ENCODE peak calls at places on chromosomes 12 and 14, in seven cellular contexts. B is uterus, M is colonic mucosa, Q is Peyer's patch, Y is heart left ventricle, N is stomach, K is mammary epithelial cell. Z is an unnamed sample. For H3K27me3, the result is how much of the 10 kb centered on the place peaks cover.

GRCh38 chr12:124829008-124829707 is 34.5 kb downstream of the SCARB1 start:
- DNase-seq in B (no peak), M (no peak), Q (no peak), Y (no peak), N (no peak), K (peak), Z (peak)

GRCh38 chr14:106874365-106874764 is 1348.0 kb downstream of the TMEM121 start:
- DNase-seq in B (no peak), M (no peak), Q (no peak), Y (no peak), N (no peak), K (no peak), Z (no peak)

GRCh38 chr12:98770230-98770629 is 125.1 kb downstream of the APAF1 start:
- DNase-seq in B (no peak), M (no peak), Q (no peak), Y (no peak), N (no peak), K (no peak), Z (no peak)

GRCh38 chr12:33438890-33439586 is 581 bp downstream of the SYT10 start:
- DNase-seq in B (no peak), M (no peak), Q (no peak), Y (peak), N (no peak), K (peak), Z (no peak)

GRCh38 chr12:83265798-83266197 is 579.1 kb downstream of the TMTC2 start:
- DNase-seq in B (no peak), M (no peak), Q (no peak), Y (no peak), N (no peak), K (no peak), Z (no peak)

GRCh38 chr14:37592288-37593274 is 2.5 kb downstream of the FOXA1 start:
- DNase-seq in B (no peak), M (peak), Q (no peak), Y (no peak), N (no peak), K (no peak), Z (no peak)

GRCh38 chr14:51368721-51369163 is 128.7 kb downstream of the TMX1 start:
- DNase-seq in B (no peak), M (no peak), Q (no peak), Y (no peak), N (no peak), K (peak), Z (peak)

GRCh38 chr12:39227218-39227617 is 215.7 kb downstream of the KIF21A start:
- DNase-seq in B (no peak), M (no peak), Q (no peak), Y (no peak), N (no peak), K (no peak), Z (no peak)

GRCh38 chr12:116959845-116960514 is 49.2 kb downstream of the FBXW8 start:
- DNase-seq in B (no peak), M (no peak), Q (no peak), Y (no peak), N (no peak), K (no peak), Z (no peak)

GRCh38 chr14:92728781-92729364 is 19.6 kb downstream of the LGMN start:
- DNase-seq in B (no peak), M (no peak), Q (no peak), Y (no peak), N (peak), K (peak), Z (no peak)

GRCh38 chr14:79201545-79202247 is 1009.6 kb downstream of the DIO2 start:
- DNase-seq in B (no peak), M (no peak), Q (no peak), Y (no peak), N (no peak), K (no peak), Z (no peak)

GRCh38 chr14:52080171-52080800 is 11.4 kb upstream of the NID2 start:
- DNase-seq in B (no peak), M (no peak), Q (no peak), Y (no peak), N (no peak), K (peak), Z (no peak)

GRCh38 chr12:76698316-76698715 is 65.6 kb upstream of the ZDHHC17 start:
- DNase-seq in B (no peak), M (no peak), Q (no peak), Y (no peak), N (no peak), K (no peak), Z (no peak)

GRCh38 chr12:70664463-70664862 is 27.2 kb upstream of the PTPRB start:
- DNase-seq in B (no peak), M (no peak), Q (no peak), Y (no peak), N (no peak), K (no peak), Z (no peak)

GRCh38 chr14:75427126-75427481 is 718 bp upstream of the JDP2 start:
- DNase-seq in B (no peak), M (no peak), Q (peak), Y (no peak), N (no peak), K (no peak), Z (no peak)

GRCh38 chr14:96681826-96682225 is 115.4 kb upstream of the VRK1 start:
- DNase-seq in B (no peak), M (no peak), Q (no peak), Y (no peak), N (no peak), K (peak), Z (no peak)

GRCh38 chr12:54631551-54631950 is 3.1 kb downstream of the LACRT start:
- DNase-seq in B (no peak), M (no peak), Q (no peak), Y (no peak), N (no peak), K (no peak), Z (no peak)

GRCh38 chr14:106058342-106058741 is 532.0 kb downstream of the TMEM121 start:
- DNase-seq in B (no peak), M (no peak), Q (no peak), Y (no peak), N (no peak), K (no peak), Z (no peak)

GRCh38 chr12:79069009-79069408 is 204.4 kb downstream of the SYT1 start:
- DNase-seq in B (no peak), M (no peak), Q (no peak), Y (no peak), N (no peak), K (peak), Z (no peak)

GRCh38 chr12:82486524-82487235 is 128.4 kb downstream of the METTL25 start:
- DNase-seq in B (no peak), M (no peak), Q (no peak), Y (no peak), N (no peak), K (peak), Z (no peak)

GRCh38 chr12:123807670-123808069 is 45.6 kb downstream of the DNAH10 start:
- DNase-seq in B (no peak), M (no peak), Q (no peak), Y (no peak), N (no peak), K (no peak), Z (no peak)

GRCh38 chr14:66359500-66359899 is 126.7 kb upstream of the CCDC196 start:
- DNase-seq in B (no peak), M (no peak), Q (no peak), Y (no peak), N (no peak), K (peak), Z (peak)

GRCh38 chr12:114687269-114687605 is 3.3 kb upstream of the TBX3 start:
- DNase-seq in B (no peak), M (no peak), Q (no peak), Y (no peak), N (no peak), K (no peak), Z (no peak)

GRCh38 chr14:75280448-75280830 is 1.8 kb downstream of the FOS start:
- DNase-seq in B (no peak), M (no peak), Q (no peak), Y (no peak), N (no peak), K (no peak), Z (no peak)

GRCh38 chr14:56224691-56225681 is 106.8 kb downstream of the PELI2 start:
- DNase-seq in B (no peak), M (peak), Q (no peak), Y (no peak), N (peak), K (no peak), Z (no peak)

GRCh38 chr14:90850487-90850886 is 34.3 kb upstream of the TTC7B start:
- DNase-seq in B (no peak), M (no peak), Q (no peak), Y (no peak), N (no peak), K (peak), Z (no peak)

GRCh38 chr12:561908-562593 is 101.2 kb downstream of the NINJ2 start:
- DNase-seq in B (no peak), M (no peak), Q (no peak), Y (peak), N (no peak), K (no peak), Z (no peak)

GRCh38 chr12:50220357-50221061 is 53.3 kb upstream of the CERS5 start:
- DNase-seq in B (no peak), M (no peak), Q (no peak), Y (no peak), N (no peak), K (peak), Z (no peak)

GRCh38 chr12:30909721-30910350 is 16.7 kb upstream of the TSPAN11 start:
- DNase-seq in B (no peak), M (no peak), Q (no peak), Y (no peak), N (no peak), K (no peak), Z (no peak)

DNA sequence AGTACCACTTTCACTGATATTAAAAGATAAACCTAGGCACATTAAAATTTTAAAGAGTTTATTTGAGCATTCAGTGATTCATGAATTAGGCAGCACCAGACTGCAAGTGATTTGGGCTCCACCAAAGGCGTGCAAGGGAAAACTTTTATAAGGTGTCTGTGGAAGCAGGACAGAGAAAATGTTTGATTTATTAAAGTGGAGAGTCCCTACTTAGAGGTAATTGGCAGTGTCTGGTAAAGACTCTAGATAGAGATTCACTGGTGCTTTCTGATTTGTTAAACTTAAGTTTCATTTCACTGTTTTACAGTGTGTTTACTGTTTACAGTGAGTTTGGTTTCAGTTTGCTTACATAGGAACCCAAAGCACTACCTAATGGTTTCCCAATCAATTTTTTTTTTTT is 72.8 kb downstream of the ANKS1B start:
- DNase-seq in B (no peak), M (no peak), Q (no peak), Y (no peak), N (no peak), K (no peak), Z (no peak)
- H3K4me3 ChIP-seq in B (peak), M (no peak), Q (no peak), Y (peak), N (peak), K (no peak), Z (no peak)

GRCh38 chr14:39218171-39218769 is 15.4 kb upstream of the MIA2 start:
- DNase-seq in B (no peak), M (no peak), Q (no peak), Y (no peak), N (no peak), K (peak), Z (no peak)

GRCh38 chr14:39217214-39217879 is 16.4 kb upstream of the MIA2 start:
- DNase-seq in B (no peak), M (no peak), Q (no peak), Y (no peak), N (no peak), K (peak), Z (no peak)

GRCh38 chr14:39219075-39219499 is 14.6 kb upstream of the MIA2 start:
- DNase-seq in B (no peak), M (no peak), Q (no peak), Y (no peak), N (no peak), K (no peak), Z (no peak)
- H3K27me3 ChIP-seq in B (under half), M (under half), Q (under half), Y (under half), N (under half), K (under half), Z (under half)

GRCh38 chr12:52054231-52054837 is 3.1 kb downstream of the NR4A1 start:
- DNase-seq in B (peak), M (no peak), Q (no peak), Y (no peak), N (peak), K (no peak), Z (no peak)

GRCh38 chr12:52053570-52054209 is 2.4 kb downstream of the NR4A1 start:
- DNase-seq in B (peak), M (no peak), Q (no peak), Y (no peak), N (peak), K (no peak), Z (no peak)

GRCh38 chr12:52056801-52057613 is 5.8 kb downstream of the NR4A1 start:
- DNase-seq in B (peak), M (no peak), Q (no peak), Y (no peak), N (peak), K (no peak), Z (no peak)

GRCh38 chr12:52055781-52056711 is 4.8 kb downstream of the NR4A1 start:
- DNase-seq in B (peak), M (no peak), Q (no peak), Y (no peak), N (peak), K (no peak), Z (no peak)

GRCh38 chr12:52054838-52055741 is 3.8 kb downstream of the NR4A1 start:
- DNase-seq in B (peak), M (no peak), Q (no peak), Y (peak), N (peak), K (no peak), Z (no peak)
- H3K4me3 ChIP-seq in B (no peak), M (no peak), Q (no peak), Y (no peak), N (peak), K (no peak), Z (no peak)

GRCh38 chr12:109630107-109630506 is 56.5 kb downstream of the MVK start:
- DNase-seq in B (no peak), M (no peak), Q (no peak), Y (no peak), N (no peak), K (no peak), Z (no peak)
- H3K27me3 ChIP-seq in B (under half), M (under half), Q (under half), Y (under half), N (under half), K (under half), Z (under half)

DNA sequence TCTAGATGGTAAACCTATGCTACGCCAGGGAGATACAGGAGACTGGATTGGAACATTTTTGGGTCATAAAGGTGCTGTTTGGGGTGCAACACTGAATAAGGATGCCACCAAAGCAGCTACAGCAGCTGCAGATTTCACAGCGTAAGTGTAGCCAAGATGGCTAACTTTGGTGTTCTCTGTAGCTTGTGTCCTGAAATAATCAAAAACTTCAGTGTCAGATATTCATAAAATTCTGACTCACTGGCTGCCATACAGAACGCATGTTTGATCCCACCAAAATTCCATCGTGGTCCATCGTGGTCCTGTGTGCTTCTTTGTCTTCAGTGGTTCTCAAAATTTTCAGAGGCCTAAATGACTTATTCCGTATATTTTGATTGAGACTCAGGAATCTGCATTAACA is 1.3 kb downstream of the STRAP start:
- DNase-seq in B (no peak), M (no peak), Q (no peak), Y (no peak), N (no peak), K (peak), Z (no peak)
- H3K4me3 ChIP-seq in B (peak), M (peak), Q (peak), Y (peak), N (peak), K (peak), Z (peak)

DNA sequence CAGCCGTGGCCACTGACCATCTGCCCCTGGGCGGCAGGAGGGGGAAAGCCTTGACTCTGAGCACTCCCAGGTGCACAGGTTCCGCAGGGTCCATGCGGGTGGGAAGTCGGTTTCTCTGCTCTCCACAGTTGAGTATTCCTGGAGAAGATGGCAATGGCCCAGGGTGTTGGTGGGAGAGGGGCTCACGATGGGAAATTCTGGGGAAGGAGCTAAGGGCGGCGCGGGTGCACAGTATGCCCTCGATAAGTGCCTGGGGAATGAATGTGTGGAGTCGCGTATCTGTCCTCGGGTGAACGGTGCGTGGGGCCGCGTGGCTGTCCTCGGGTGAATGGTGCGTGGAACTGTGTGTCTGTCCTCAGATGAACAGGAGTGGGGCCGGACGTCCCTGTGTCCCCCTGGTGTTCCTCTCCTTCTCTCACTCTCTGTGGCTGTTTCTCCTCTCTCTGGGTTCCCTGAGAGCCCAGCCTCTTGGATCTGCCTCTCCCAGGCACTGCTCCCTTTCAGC is 38.0 kb downstream of the NOC4L start:
- DNase-seq in B (no peak), M (no peak), Q (no peak), Y (peak), N (no peak), K (no peak), Z (no peak)
- H3K27me3 ChIP-seq in B (under half), M (under half), Q (under half), Y (under half), N (under half), K (under half), Z (under half)

GRCh38 chr12:51976376-51977160 is 25.1 kb downstream of the ACVR1B start:
- DNase-seq in B (no peak), M (no peak), Q (no peak), Y (no peak), N (no peak), K (no peak), Z (no peak)

GRCh38 chr12:51984657-51985056 is 22.1 kb upstream of the TAMALIN start:
- DNase-seq in B (no peak), M (no peak), Q (no peak), Y (no peak), N (no peak), K (no peak), Z (no peak)

GRCh38 chr12:51980051-51980808 is 26.5 kb upstream of the TAMALIN start:
- DNase-seq in B (peak), M (peak), Q (peak), Y (peak), N (peak), K (peak), Z (no peak)

GRCh38 chr12:51977320-51977753 is 25.8 kb downstream of the ACVR1B start:
- DNase-seq in B (no peak), M (no peak), Q (no peak), Y (no peak), N (no peak), K (no peak), Z (no peak)

GRCh38 chr12:51980809-51981127 is 26.0 kb upstream of the TAMALIN start:
- DNase-seq in B (no peak), M (no peak), Q (no peak), Y (no peak), N (no peak), K (no peak), Z (no peak)
- H3K4me3 ChIP-seq in B (no peak), M (no peak), Q (no peak), Y (no peak), N (no peak), K (no peak), Z (no peak)